ENCODE peak calls at places on chromosomes 11 and 22, in nine cellular contexts. Q, F, M, E, G, W, U, V and K are unnamed samples.

GRCh38 chr11:1351278-1351937 is 38.3 kb upstream of the BRSK2 start:
- DNase-seq in Q (no peak), F (peak; percentile 14), M (no peak), E (no peak), G (no peak), W (no peak), U (no peak), V (no peak), K (no peak)

GRCh38 chr11:28673687-28674431 is 565.7 kb downstream of the METTL15 start:
- DNase-seq in Q (no peak), F (no peak), M (no peak), E (no peak), G (peak; percentile 81), W (no peak), U (no peak), V (no peak), K (no peak)

GRCh38 chr11:88491674-88492073 is 154.1 kb upstream of the CTSC start:
- DNase-seq in Q (no peak), F (no peak), M (no peak), E (no peak), G (no peak), W (no peak), U (no peak), V (no peak), K (no peak)

GRCh38 chr11:69644071-69644961 is 3.4 kb downstream of the CCND1 start:
- DNase-seq in Q (peak; percentile 28), F (peak; percentile 86), M (peak; percentile 85), E (peak; percentile 91), G (peak; percentile 30), W (peak; percentile 80), U (no peak), V (no peak), K (peak; percentile 87)

GRCh38 chr22:50140615-50141014 is 29.9 kb upstream of the PANX2 start:
- DNase-seq in Q (no peak), F (no peak), M (no peak), E (no peak), G (no peak), W (no peak), U (no peak), V (no peak), K (no peak)

GRCh38 chr11:15493921-15494630 is 379.4 kb downstream of the INSC start:
- DNase-seq in Q (no peak), F (no peak), M (peak; percentile 64), E (no peak), G (peak; percentile 6), W (no peak), U (no peak), V (no peak), K (peak; percentile 99)

GRCh38 chr11:74818283-74818946 is 69.8 kb downstream of the RNF169 start:
- DNase-seq in Q (no peak), F (no peak), M (no peak), E (no peak), G (no peak), W (no peak), U (no peak), V (no peak), K (no peak)

GRCh38 chr22:37284807-37285355 is 2.6 kb downstream of the CYTH4 start:
- DNase-seq in Q (no peak), F (peak; percentile 80), M (no peak), E (peak; percentile 62), G (no peak), W (peak; percentile 88), U (no peak), V (no peak), K (no peak)

GRCh38 chr11:24295360-24295759 is 201.5 kb upstream of the LUZP2 start:
- DNase-seq in Q (no peak), F (no peak), M (no peak), E (no peak), G (no peak), W (no peak), U (no peak), V (no peak), K (no peak)

GRCh38 chr11:102929966-102930365 is 25.6 kb downstream of the MMP13 start:
- DNase-seq in Q (no peak), F (no peak), M (no peak), E (no peak), G (peak; percentile 18), W (no peak), U (no peak), V (no peak), K (no peak)

GRCh38 chr11:71185411-71185810 is 67.0 kb downstream of the SHANK2 start:
- DNase-seq in Q (no peak), F (peak; percentile 15), M (no peak), E (no peak), G (no peak), W (no peak), U (no peak), V (no peak), K (no peak)

DNA sequence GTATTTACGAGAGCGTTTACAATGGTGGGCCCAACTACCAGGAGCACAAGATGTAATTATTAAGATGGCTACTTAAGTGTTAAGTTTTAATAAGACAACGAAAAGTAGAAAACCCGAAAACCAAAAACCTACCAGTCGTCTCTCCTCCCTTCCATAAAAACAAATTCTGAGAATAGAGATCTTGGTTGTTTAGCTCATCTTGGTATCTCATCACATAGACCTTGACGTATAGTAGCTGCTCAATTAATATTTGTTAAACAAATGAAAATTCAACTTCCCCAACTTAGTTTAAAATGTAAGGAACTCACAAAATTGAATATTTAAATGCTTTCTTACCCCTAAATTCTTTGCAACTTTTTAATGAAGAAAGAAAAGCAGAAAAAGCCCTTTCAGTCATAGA is 669 bp downstream of the KDM4D start:
- DNase-seq in Q (no peak), F (no peak), M (no peak), E (no peak), G (no peak), W (no peak), U (no peak), V (no peak), K (no peak)
- H3K4me3 ChIP-seq in Q (peak overlapping the region; percentile 66), F (peak overlapping the region; percentile 84), M (peak overlapping the region; percentile 85), E (peak overlapping the region; percentile 88), G (peak overlapping the region; percentile 86), W (peak overlapping the region; percentile 29), U (peak overlapping the region; percentile 92), V (peak overlapping the region; percentile 97), K (peak overlapping the region; percentile 92)

GRCh38 chr22:40510965-40511364 is 125.6 kb downstream of the MRTFA start:
- DNase-seq in Q (no peak), F (no peak), M (no peak), E (no peak), G (no peak), W (no peak), U (no peak), V (no peak), K (no peak)

GRCh38 chr22:40509401-40510134 is 127.0 kb downstream of the MRTFA start:
- DNase-seq in Q (no peak), F (peak; percentile 86), M (no peak), E (peak; percentile 37), G (peak; percentile 83), W (peak; percentile 70), U (no peak), V (no peak), K (no peak)

GRCh38 chr22:40507491-40507890 is 129.0 kb downstream of the MRTFA start:
- DNase-seq in Q (no peak), F (no peak), M (no peak), E (no peak), G (no peak), W (no peak), U (no peak), V (no peak), K (no peak)

GRCh38 chr22:40512426-40513136 is 123.9 kb downstream of the MRTFA start:
- DNase-seq in Q (peak; percentile 40), F (peak; percentile 78), M (no peak), E (no peak), G (peak; percentile 97), W (no peak), U (no peak), V (no peak), K (no peak)

GRCh38 chr22:40511604-40512003 is 124.9 kb downstream of the MRTFA start:
- DNase-seq in Q (no peak), F (no peak), M (no peak), E (no peak), G (no peak), W (no peak), U (no peak), V (no peak), K (no peak)
- H3K4me3 ChIP-seq in Q (peak overlapping the region; percentile 1), F (no peak overlapping the region), M (no peak overlapping the region), E (no peak overlapping the region), G (no peak overlapping the region), W (no peak overlapping the region), U (no peak overlapping the region), V (no peak overlapping the region), K (no peak overlapping the region)

GRCh38 chr11:113260096-113260425 is 54.3 kb upstream of the TTC12 start:
- DNase-seq in Q (no peak), F (no peak), M (no peak), E (no peak), G (no peak), W (no peak), U (no peak), V (no peak), K (no peak)

GRCh38 chr11:113255096-113255495 is 59.3 kb upstream of the TTC12 start:
- DNase-seq in Q (no peak), F (no peak), M (no peak), E (no peak), G (peak; percentile 50), W (no peak), U (no peak), V (no peak), K (no peak)

GRCh38 chr11:113256431-113257227 is 57.8 kb upstream of the TTC12 start:
- DNase-seq in Q (no peak), F (no peak), M (no peak), E (peak; percentile 49), G (no peak), W (no peak), U (no peak), V (no peak), K (no peak)

GRCh38 chr11:113253406-113253805 is 61.0 kb upstream of the TTC12 start:
- DNase-seq in Q (no peak), F (no peak), M (no peak), E (no peak), G (no peak), W (no peak), U (no peak), V (no peak), K (no peak)

DNA sequence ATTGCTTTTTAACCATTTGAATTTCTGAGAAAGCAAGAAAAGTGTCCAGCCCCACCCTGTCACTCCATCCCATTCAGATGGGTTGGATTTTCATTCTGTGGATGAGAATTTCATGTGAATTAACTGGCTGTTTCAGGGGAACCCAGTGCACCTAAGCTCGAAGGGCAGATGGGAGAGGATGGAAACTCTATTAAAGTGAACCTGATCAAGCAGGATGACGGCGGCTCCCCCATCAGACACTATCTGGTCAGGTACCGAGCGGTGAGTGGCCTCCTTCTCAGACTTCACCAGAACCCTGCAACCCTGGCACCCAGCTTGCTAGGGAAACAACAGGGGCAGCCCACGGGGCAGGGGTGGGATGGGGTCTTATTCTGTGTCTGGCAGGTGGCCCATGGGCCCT is 58.6 kb upstream of the TTC12 start:
- DNase-seq in Q (no peak), F (no peak), M (no peak), E (no peak), G (no peak), W (no peak), U (no peak), V (no peak), K (no peak)
- H3K4me3 ChIP-seq in Q (no peak overlapping the region), F (no peak overlapping the region), M (no peak overlapping the region), E (no peak overlapping the region), G (no peak overlapping the region), W (no peak overlapping the region), U (no peak overlapping the region), V (no peak overlapping the region), K (no peak overlapping the region)

DNA sequence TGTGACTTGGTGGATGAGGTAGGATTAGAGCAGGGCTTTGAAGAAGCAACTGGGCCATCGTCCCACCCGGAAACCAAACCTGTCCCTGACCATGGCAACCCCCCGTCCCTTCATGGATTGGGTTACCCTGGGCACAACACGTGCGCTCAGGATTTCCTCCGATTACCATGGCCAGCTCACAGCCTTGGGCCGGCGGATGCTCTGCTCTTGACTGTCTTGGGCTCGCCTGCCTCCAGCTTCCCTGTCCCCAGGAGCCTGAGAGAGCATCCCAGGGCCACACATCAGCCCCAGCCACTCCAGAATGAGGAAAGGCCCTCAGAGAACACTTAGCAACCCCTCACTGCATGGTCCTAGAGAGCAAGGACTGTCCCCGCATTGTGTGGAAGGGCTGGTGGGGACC is 22.8 kb downstream of the MYO7A start:
- DNase-seq in Q (no peak), F (no peak), M (no peak), E (no peak), G (no peak), W (no peak), U (no peak), V (no peak), K (no peak)
- H3K4me3 ChIP-seq in Q (no peak overlapping the region), F (no peak overlapping the region), M (no peak overlapping the region), E (no peak overlapping the region), G (no peak overlapping the region), W (no peak overlapping the region), U (no peak overlapping the region), V (no peak overlapping the region), K (no peak overlapping the region)